ENCODE peak calls at places on chromosomes 5 and 9, in seven cellular contexts. One of them, this sample, is unnamed.

GRCh38 chr5:179865471-179866240 is 7.0 kb upstream of the MRNIP start:
- DNase-seq in lung: no peak
- DNase-seq in nucleus accumbens: peak; percentile 17
- DNase-seq in activated CD8-positive, alpha-beta T cell treated with anti-CD3 and anti-CD28 coated beads, Interleukin-2, amount 10 ng/mL, durations not matched to agents 7 days and 5 days: no peak
- DNase-seq in stomach: no peak
- DNase-seq in non-pigmented ciliary epithelial cell: no peak
- DNase-seq in GM04503: no peak
- DNase-seq in this sample: peak; percentile 45

GRCh38 chr9:112086627-112087026 is 88.5 kb downstream of the SUSD1 start:
- DNase-seq in lung: no peak
- DNase-seq in nucleus accumbens: no peak
- DNase-seq in activated CD8-positive, alpha-beta T cell treated with anti-CD3 and anti-CD28 coated beads, Interleukin-2, amount 10 ng/mL, durations not matched to agents 7 days and 5 days: peak; percentile 4
- DNase-seq in stomach: no peak
- DNase-seq in non-pigmented ciliary epithelial cell: no peak
- DNase-seq in GM04503: no peak
- DNase-seq in this sample: no peak

GRCh38 chr5:43973318-43973717 is 370.3 kb downstream of the NNT start:
- DNase-seq in lung: no peak
- DNase-seq in nucleus accumbens: no peak
- DNase-seq in activated CD8-positive, alpha-beta T cell treated with anti-CD3 and anti-CD28 coated beads, Interleukin-2, amount 10 ng/mL, durations not matched to agents 7 days and 5 days: no peak
- DNase-seq in stomach: no peak
- DNase-seq in non-pigmented ciliary epithelial cell: no peak
- DNase-seq in GM04503: no peak
- DNase-seq in this sample: no peak

GRCh38 chr5:159639590-159639989 is 276.7 kb upstream of the ADRA1B start:
- DNase-seq in lung: no peak
- DNase-seq in nucleus accumbens: no peak
- DNase-seq in activated CD8-positive, alpha-beta T cell treated with anti-CD3 and anti-CD28 coated beads, Interleukin-2, amount 10 ng/mL, durations not matched to agents 7 days and 5 days: no peak
- DNase-seq in stomach: no peak
- DNase-seq in non-pigmented ciliary epithelial cell: no peak
- DNase-seq in GM04503: no peak
- DNase-seq in this sample: no peak

GRCh38 chr5:67182406-67182805 is 14.2 kb downstream of the CD180 start:
- DNase-seq in lung: peak; percentile 50
- DNase-seq in nucleus accumbens: no peak
- DNase-seq in activated CD8-positive, alpha-beta T cell treated with anti-CD3 and anti-CD28 coated beads, Interleukin-2, amount 10 ng/mL, durations not matched to agents 7 days and 5 days: no peak
- DNase-seq in stomach: no peak
- DNase-seq in non-pigmented ciliary epithelial cell: peak; percentile 89
- DNase-seq in GM04503: no peak
- DNase-seq in this sample: peak; percentile 50

GRCh38 chr9:19156805-19157204 is 29.5 kb upstream of the PLIN2 start:
- DNase-seq in lung: no peak
- DNase-seq in nucleus accumbens: no peak
- DNase-seq in activated CD8-positive, alpha-beta T cell treated with anti-CD3 and anti-CD28 coated beads, Interleukin-2, amount 10 ng/mL, durations not matched to agents 7 days and 5 days: no peak
- DNase-seq in stomach: no peak
- DNase-seq in non-pigmented ciliary epithelial cell: no peak
- DNase-seq in GM04503: no peak
- DNase-seq in this sample: no peak

GRCh38 chr9:7976167-7976755 is 176.7 kb upstream of the DMAC1 start:
- DNase-seq in lung: no peak
- DNase-seq in nucleus accumbens: no peak
- DNase-seq in activated CD8-positive, alpha-beta T cell treated with anti-CD3 and anti-CD28 coated beads, Interleukin-2, amount 10 ng/mL, durations not matched to agents 7 days and 5 days: peak; percentile 84
- DNase-seq in stomach: no peak
- DNase-seq in non-pigmented ciliary epithelial cell: no peak
- DNase-seq in GM04503: no peak
- DNase-seq in this sample: no peak

GRCh38 chr5:150428106-150428876 is 15.6 kb upstream of the CD74 start:
- DNase-seq in lung: no peak
- DNase-seq in nucleus accumbens: no peak
- DNase-seq in activated CD8-positive, alpha-beta T cell treated with anti-CD3 and anti-CD28 coated beads, Interleukin-2, amount 10 ng/mL, durations not matched to agents 7 days and 5 days: no peak
- DNase-seq in stomach: peak; percentile 82
- DNase-seq in non-pigmented ciliary epithelial cell: no peak
- DNase-seq in GM04503: no peak
- DNase-seq in this sample: peak; percentile 60

GRCh38 chr9:125532412-125532811 is 174.6 kb downstream of the MAPKAP1 start:
- DNase-seq in lung: no peak
- DNase-seq in nucleus accumbens: no peak
- DNase-seq in activated CD8-positive, alpha-beta T cell treated with anti-CD3 and anti-CD28 coated beads, Interleukin-2, amount 10 ng/mL, durations not matched to agents 7 days and 5 days: no peak
- DNase-seq in stomach: no peak
- DNase-seq in non-pigmented ciliary epithelial cell: no peak
- DNase-seq in GM04503: no peak
- DNase-seq in this sample: no peak

GRCh38 chr5:128701301-128701700 is 163.3 kb upstream of the FBN2 start:
- DNase-seq in lung: no peak
- DNase-seq in nucleus accumbens: no peak
- DNase-seq in activated CD8-positive, alpha-beta T cell treated with anti-CD3 and anti-CD28 coated beads, Interleukin-2, amount 10 ng/mL, durations not matched to agents 7 days and 5 days: no peak
- DNase-seq in stomach: no peak
- DNase-seq in non-pigmented ciliary epithelial cell: no peak
- DNase-seq in GM04503: no peak
- DNase-seq in this sample: no peak

GRCh38 chr9:115921301-115921700 is 232.3 kb upstream of the PAPPA start:
- DNase-seq in lung: no peak
- DNase-seq in nucleus accumbens: no peak
- DNase-seq in activated CD8-positive, alpha-beta T cell treated with anti-CD3 and anti-CD28 coated beads, Interleukin-2, amount 10 ng/mL, durations not matched to agents 7 days and 5 days: no peak
- DNase-seq in stomach: no peak
- DNase-seq in non-pigmented ciliary epithelial cell: no peak
- DNase-seq in GM04503: peak; percentile 66
- DNase-seq in this sample: no peak

GRCh38 chr9:37943329-37944265 is 39.7 kb upstream of the SLC25A51 start:
- DNase-seq in lung: peak; percentile 66
- DNase-seq in nucleus accumbens: no peak
- DNase-seq in activated CD8-positive, alpha-beta T cell treated with anti-CD3 and anti-CD28 coated beads, Interleukin-2, amount 10 ng/mL, durations not matched to agents 7 days and 5 days: no peak
- DNase-seq in stomach: no peak
- DNase-seq in non-pigmented ciliary epithelial cell: no peak
- DNase-seq in GM04503: peak; percentile 92
- DNase-seq in this sample: no peak

GRCh38 chr9:111482656-111483418 is 1.3 kb downstream of the ECPAS start:
- DNase-seq in lung: peak; percentile 73
- DNase-seq in nucleus accumbens: peak; percentile 48
- DNase-seq in activated CD8-positive, alpha-beta T cell treated with anti-CD3 and anti-CD28 coated beads, Interleukin-2, amount 10 ng/mL, durations not matched to agents 7 days and 5 days: peak; percentile 73
- DNase-seq in stomach: peak; percentile 72
- DNase-seq in non-pigmented ciliary epithelial cell: no peak
- DNase-seq in GM04503: no peak
- DNase-seq in this sample: peak; percentile 79

GRCh38 chr9:126915846-126916543 is 1.4 kb downstream of the RALGPS1 start:
- DNase-seq in lung: no peak
- DNase-seq in nucleus accumbens: no peak
- DNase-seq in activated CD8-positive, alpha-beta T cell treated with anti-CD3 and anti-CD28 coated beads, Interleukin-2, amount 10 ng/mL, durations not matched to agents 7 days and 5 days: no peak
- DNase-seq in stomach: no peak
- DNase-seq in non-pigmented ciliary epithelial cell: no peak
- DNase-seq in GM04503: no peak
- DNase-seq in this sample: no peak

GRCh38 chr5:68026092-68026910 is 189.3 kb upstream of the PIK3R1 start:
- DNase-seq in lung: no peak
- DNase-seq in nucleus accumbens: no peak
- DNase-seq in activated CD8-positive, alpha-beta T cell treated with anti-CD3 and anti-CD28 coated beads, Interleukin-2, amount 10 ng/mL, durations not matched to agents 7 days and 5 days: no peak
- DNase-seq in stomach: no peak
- DNase-seq in non-pigmented ciliary epithelial cell: no peak
- DNase-seq in GM04503: no peak
- DNase-seq in this sample: no peak

GRCh38 chr9:7324031-7324654 is 475.4 kb downstream of the DMAC1 start:
- DNase-seq in lung: no peak
- DNase-seq in nucleus accumbens: no peak
- DNase-seq in activated CD8-positive, alpha-beta T cell treated with anti-CD3 and anti-CD28 coated beads, Interleukin-2, amount 10 ng/mL, durations not matched to agents 7 days and 5 days: no peak
- DNase-seq in stomach: no peak
- DNase-seq in non-pigmented ciliary epithelial cell: no peak
- DNase-seq in GM04503: peak; percentile 11
- DNase-seq in this sample: no peak

GRCh38 chr9:34328500-34328982 is 527 bp downstream of the KIF24 start:
- DNase-seq in lung: no peak
- DNase-seq in nucleus accumbens: no peak
- DNase-seq in activated CD8-positive, alpha-beta T cell treated with anti-CD3 and anti-CD28 coated beads, Interleukin-2, amount 10 ng/mL, durations not matched to agents 7 days and 5 days: no peak
- DNase-seq in stomach: no peak
- DNase-seq in non-pigmented ciliary epithelial cell: no peak
- DNase-seq in GM04503: no peak
- DNase-seq in this sample: no peak